ENCODE peak calls at places on chromosomes 5 and 9, in seven cellular contexts. One of them, this sample, is unnamed.

GRCh38 chr9:131337131-131337848 is 47.8 kb downstream of the PLPP7 start:
- DNase-seq in CD8-positive, alpha-beta T cell: no peak
- DNase-seq in epithelial cell of esophagus: no peak
- DNase-seq in endothelial cell of umbilical vein: no peak
- DNase-seq in effector memory CD4-positive, alpha-beta T cell: no peak
- DNase-seq in upper lobe of right lung: peak
- DNase-seq in BJ: no peak
- DNase-seq in this sample: no peak

GRCh38 chr5:318341-318897 is 3.1 kb upstream of the AHRR start:
- DNase-seq in epithelial cell of esophagus: peak
- DNase-seq in effector memory CD4-positive, alpha-beta T cell: no peak
- DNase-seq in upper lobe of right lung: peak
- DNase-seq in BJ: no peak
- DNase-seq in endothelial cell of umbilical vein: no peak
- DNase-seq in CD8-positive, alpha-beta T cell: no peak
- DNase-seq in this sample: no peak

GRCh38 chr9:72022846-72023245 is 37.6 kb downstream of the C9orf57 start:
- DNase-seq in upper lobe of right lung: no peak
- DNase-seq in endothelial cell of umbilical vein: no peak
- DNase-seq in epithelial cell of esophagus: peak
- DNase-seq in BJ: peak
- DNase-seq in effector memory CD4-positive, alpha-beta T cell: no peak
- DNase-seq in CD8-positive, alpha-beta T cell: no peak
- DNase-seq in this sample: peak

GRCh38 chr9:87122947-87123685 is 175.8 kb upstream of the GAS1 start:
- DNase-seq in upper lobe of right lung: no peak
- DNase-seq in endothelial cell of umbilical vein: peak
- DNase-seq in epithelial cell of esophagus: peak
- DNase-seq in effector memory CD4-positive, alpha-beta T cell: no peak
- DNase-seq in CD8-positive, alpha-beta T cell: no peak
- DNase-seq in BJ: peak
- DNase-seq in this sample: peak

GRCh38 chr5:107483625-107484024 is 187.1 kb downstream of the EFNA5 start:
- DNase-seq in BJ: no peak
- DNase-seq in upper lobe of right lung: no peak
- DNase-seq in effector memory CD4-positive, alpha-beta T cell: no peak
- DNase-seq in epithelial cell of esophagus: no peak
- DNase-seq in CD8-positive, alpha-beta T cell: no peak
- DNase-seq in endothelial cell of umbilical vein: no peak
- DNase-seq in this sample: no peak

GRCh38 chr5:159105318-159106053 is 5.8 kb upstream of the EBF1 start:
- DNase-seq in CD8-positive, alpha-beta T cell: no peak
- DNase-seq in endothelial cell of umbilical vein: no peak
- DNase-seq in epithelial cell of esophagus: no peak
- DNase-seq in BJ: no peak
- DNase-seq in effector memory CD4-positive, alpha-beta T cell: no peak
- DNase-seq in upper lobe of right lung: no peak
- DNase-seq in this sample: no peak

GRCh38 chr9:113911850-113912249 is 35.7 kb downstream of the ZNF618 start:
- DNase-seq in endothelial cell of umbilical vein: no peak
- DNase-seq in upper lobe of right lung: no peak
- DNase-seq in effector memory CD4-positive, alpha-beta T cell: no peak
- DNase-seq in BJ: no peak
- DNase-seq in epithelial cell of esophagus: peak
- DNase-seq in CD8-positive, alpha-beta T cell: no peak
- DNase-seq in this sample: no peak

GRCh38 chr5:137481596-137481995 is 17.5 kb downstream of the SPOCK1 start:
- DNase-seq in BJ: no peak
- DNase-seq in effector memory CD4-positive, alpha-beta T cell: no peak
- DNase-seq in endothelial cell of umbilical vein: no peak
- DNase-seq in epithelial cell of esophagus: peak
- DNase-seq in upper lobe of right lung: no peak
- DNase-seq in CD8-positive, alpha-beta T cell: no peak
- DNase-seq in this sample: no peak

GRCh38 chr5:141330299-141331080 is at the start of gene PCDHGA1:
- DNase-seq in CD8-positive, alpha-beta T cell: no peak
- DNase-seq in epithelial cell of esophagus: peak
- DNase-seq in BJ: no peak
- DNase-seq in endothelial cell of umbilical vein: peak
- DNase-seq in upper lobe of right lung: no peak
- DNase-seq in effector memory CD4-positive, alpha-beta T cell: peak
- DNase-seq in this sample: no peak

GRCh38 chr5:135112008-135112670 is 78.1 kb upstream of the PITX1 start:
- DNase-seq in CD8-positive, alpha-beta T cell: no peak
- DNase-seq in effector memory CD4-positive, alpha-beta T cell: no peak
- DNase-seq in endothelial cell of umbilical vein: no peak
- DNase-seq in upper lobe of right lung: peak
- DNase-seq in epithelial cell of esophagus: peak
- DNase-seq in BJ: no peak
- DNase-seq in this sample: no peak

GRCh38 chr5:56192246-56192645 is 40.9 kb downstream of the ANKRD55 start:
- DNase-seq in BJ: no peak
- DNase-seq in effector memory CD4-positive, alpha-beta T cell: no peak
- DNase-seq in CD8-positive, alpha-beta T cell: no peak
- DNase-seq in epithelial cell of esophagus: no peak
- DNase-seq in endothelial cell of umbilical vein: no peak
- DNase-seq in upper lobe of right lung: no peak
- DNase-seq in this sample: no peak

GRCh38 chr9:128340691-128341434 is 536 bp downstream of the SLC27A4 start:
- DNase-seq in CD8-positive, alpha-beta T cell: no peak
- DNase-seq in epithelial cell of esophagus: no peak
- DNase-seq in effector memory CD4-positive, alpha-beta T cell: no peak
- DNase-seq in BJ: no peak
- DNase-seq in upper lobe of right lung: no peak
- DNase-seq in endothelial cell of umbilical vein: peak
- DNase-seq in this sample: no peak

GRCh38 chr5:173626501-173626812 is 10.0 kb upstream of the BOD1 start:
- DNase-seq in CD8-positive, alpha-beta T cell: no peak
- DNase-seq in upper lobe of right lung: no peak
- DNase-seq in BJ: no peak
- DNase-seq in effector memory CD4-positive, alpha-beta T cell: no peak
- DNase-seq in epithelial cell of esophagus: no peak
- DNase-seq in endothelial cell of umbilical vein: no peak
- DNase-seq in this sample: no peak

GRCh38 chr9:73357607-73358006 is 205.9 kb downstream of the ANXA1 start:
- DNase-seq in epithelial cell of esophagus: no peak
- DNase-seq in effector memory CD4-positive, alpha-beta T cell: no peak
- DNase-seq in BJ: no peak
- DNase-seq in endothelial cell of umbilical vein: no peak
- DNase-seq in CD8-positive, alpha-beta T cell: no peak
- DNase-seq in upper lobe of right lung: no peak
- DNase-seq in this sample: no peak

GRCh38 chr5:149326611-149327010 is 18.7 kb upstream of the GRPEL2 start:
- DNase-seq in effector memory CD4-positive, alpha-beta T cell: no peak
- DNase-seq in epithelial cell of esophagus: no peak
- DNase-seq in BJ: no peak
- DNase-seq in upper lobe of right lung: no peak
- DNase-seq in endothelial cell of umbilical vein: peak
- DNase-seq in CD8-positive, alpha-beta T cell: no peak
- DNase-seq in this sample: no peak

GRCh38 chr5:143682788-143683419 is 129.1 kb upstream of the HMHB1 start:
- DNase-seq in upper lobe of right lung: no peak
- DNase-seq in effector memory CD4-positive, alpha-beta T cell: no peak
- DNase-seq in epithelial cell of esophagus: no peak
- DNase-seq in CD8-positive, alpha-beta T cell: no peak
- DNase-seq in BJ: no peak
- DNase-seq in endothelial cell of umbilical vein: no peak
- DNase-seq in this sample: no peak

GRCh38 chr9:121281614-121282291 is 13.8 kb downstream of the GSN start:
- DNase-seq in epithelial cell of esophagus: peak
- DNase-seq in effector memory CD4-positive, alpha-beta T cell: no peak
- DNase-seq in endothelial cell of umbilical vein: peak
- DNase-seq in BJ: no peak
- DNase-seq in upper lobe of right lung: peak
- DNase-seq in CD8-positive, alpha-beta T cell: no peak
- DNase-seq in this sample: no peak

GRCh38 chr9:118362596-118362995 is 658.4 kb downstream of the TLR4 start:
- DNase-seq in CD8-positive, alpha-beta T cell: no peak
- DNase-seq in epithelial cell of esophagus: no peak
- DNase-seq in effector memory CD4-positive, alpha-beta T cell: no peak
- DNase-seq in upper lobe of right lung: no peak
- DNase-seq in endothelial cell of umbilical vein: no peak
- DNase-seq in BJ: no peak
- DNase-seq in this sample: no peak

GRCh38 chr5:151126199-151126645 is 31.4 kb downstream of the ANXA6 start:
- DNase-seq in upper lobe of right lung: peak
- DNase-seq in epithelial cell of esophagus: peak
- DNase-seq in endothelial cell of umbilical vein: peak
- DNase-seq in CD8-positive, alpha-beta T cell: peak
- DNase-seq in effector memory CD4-positive, alpha-beta T cell: peak
- DNase-seq in BJ: no peak
- DNase-seq in this sample: no peak

GRCh38 chr9:28853487-28853886 is 1280.2 kb upstream of the C9orf72 start:
- DNase-seq in BJ: no peak
- DNase-seq in endothelial cell of umbilical vein: no peak
- DNase-seq in effector memory CD4-positive, alpha-beta T cell: no peak
- DNase-seq in upper lobe of right lung: no peak
- DNase-seq in epithelial cell of esophagus: no peak
- DNase-seq in CD8-positive, alpha-beta T cell: no peak
- DNase-seq in this sample: no peak

GRCh38 chr5:62256161-62257017 is 49.6 kb upstream of the KIF2A start:
- DNase-seq in CD8-positive, alpha-beta T cell: peak
- DNase-seq in endothelial cell of umbilical vein: peak
- DNase-seq in BJ: no peak
- DNase-seq in effector memory CD4-positive, alpha-beta T cell: no peak
- DNase-seq in upper lobe of right lung: no peak
- DNase-seq in epithelial cell of esophagus: no peak
- DNase-seq in this sample: no peak

GRCh38 chr9:1086517-1086916 is 36.4 kb downstream of the DMRT2 start:
- DNase-seq in CD8-positive, alpha-beta T cell: no peak
- DNase-seq in effector memory CD4-positive, alpha-beta T cell: no peak
- DNase-seq in BJ: no peak
- DNase-seq in endothelial cell of umbilical vein: no peak
- DNase-seq in upper lobe of right lung: no peak
- DNase-seq in epithelial cell of esophagus: no peak
- DNase-seq in this sample: no peak

GRCh38 chr9:1077616-1078015 is 27.5 kb downstream of the DMRT2 start:
- DNase-seq in effector memory CD4-positive, alpha-beta T cell: no peak
- DNase-seq in BJ: no peak
- DNase-seq in endothelial cell of umbilical vein: no peak
- DNase-seq in upper lobe of right lung: no peak
- DNase-seq in CD8-positive, alpha-beta T cell: no peak
- DNase-seq in epithelial cell of esophagus: no peak
- DNase-seq in this sample: no peak

GRCh38 chr9:1087120-1087881 is 37.1 kb downstream of the DMRT2 start:
- DNase-seq in epithelial cell of esophagus: no peak
- DNase-seq in CD8-positive, alpha-beta T cell: no peak
- DNase-seq in BJ: no peak
- DNase-seq in upper lobe of right lung: no peak
- DNase-seq in endothelial cell of umbilical vein: no peak
- DNase-seq in effector memory CD4-positive, alpha-beta T cell: no peak
- DNase-seq in this sample: no peak

GRCh38 chr9:1083325-1083913 is 33.3 kb downstream of the DMRT2 start:
- DNase-seq in upper lobe of right lung: no peak
- DNase-seq in effector memory CD4-positive, alpha-beta T cell: no peak
- DNase-seq in BJ: no peak
- DNase-seq in endothelial cell of umbilical vein: no peak
- DNase-seq in CD8-positive, alpha-beta T cell: no peak
- DNase-seq in epithelial cell of esophagus: peak
- DNase-seq in this sample: no peak
- H3K4me3 ChIP-seq in upper lobe of right lung: peak
- H3K4me3 ChIP-seq in effector memory CD4-positive, alpha-beta T cell: no peak
- H3K4me3 ChIP-seq in BJ: no peak
- H3K4me3 ChIP-seq in endothelial cell of umbilical vein: no peak
- H3K4me3 ChIP-seq in CD8-positive, alpha-beta T cell: no peak
- H3K4me3 ChIP-seq in epithelial cell of esophagus: peak
- H3K4me3 ChIP-seq in this sample: peak

GRCh38 chr5:88671808-88672499 is 211.0 kb downstream of the MEF2C start:
- DNase-seq in epithelial cell of esophagus: no peak
- DNase-seq in BJ: no peak
- DNase-seq in upper lobe of right lung: no peak
- DNase-seq in CD8-positive, alpha-beta T cell: no peak
- DNase-seq in effector memory CD4-positive, alpha-beta T cell: no peak
- DNase-seq in endothelial cell of umbilical vein: no peak
- DNase-seq in this sample: no peak
- H3K4me3 ChIP-seq in epithelial cell of esophagus: no peak
- H3K4me3 ChIP-seq in BJ: no peak
- H3K4me3 ChIP-seq in upper lobe of right lung: no peak
- H3K4me3 ChIP-seq in CD8-positive, alpha-beta T cell: no peak
- H3K4me3 ChIP-seq in effector memory CD4-positive, alpha-beta T cell: no peak
- H3K4me3 ChIP-seq in endothelial cell of umbilical vein: no peak
- H3K4me3 ChIP-seq in this sample: no peak

DNA sequence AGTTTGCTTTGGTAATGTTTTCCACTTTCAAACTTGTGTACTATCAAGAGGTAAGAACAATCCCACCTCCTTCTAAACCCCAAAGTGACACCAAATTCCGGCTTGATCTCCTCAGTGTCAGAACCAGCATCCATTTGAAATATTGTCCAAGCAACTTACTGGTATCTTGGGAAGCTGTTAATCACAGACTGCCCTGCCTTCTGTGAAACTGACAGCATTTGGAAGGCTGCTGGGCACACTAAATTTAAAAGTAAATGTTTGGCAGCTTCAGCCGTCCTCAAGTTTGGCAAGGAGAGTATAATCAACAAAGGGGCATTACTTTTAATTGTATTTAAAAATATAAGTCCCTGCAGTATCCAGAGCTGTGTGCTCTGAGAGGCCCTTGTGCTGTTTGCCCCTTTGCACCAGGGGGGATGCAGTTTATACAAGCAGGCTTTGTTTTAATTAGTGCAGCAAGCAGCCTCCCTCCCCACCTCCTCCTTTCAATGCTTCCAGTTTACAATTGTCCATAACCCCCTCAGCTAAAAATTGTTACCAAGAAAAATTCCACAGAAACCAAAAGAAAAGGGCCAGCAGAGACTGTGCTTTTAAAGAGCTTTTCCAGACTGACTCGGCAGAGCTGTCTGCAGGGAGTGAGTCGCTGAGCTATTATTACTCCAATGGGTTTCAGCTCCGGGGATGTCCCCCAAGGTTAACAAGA is 328.4 kb upstream of the MPDZ start:
- DNase-seq in effector memory CD4-positive, alpha-beta T cell: no peak
- DNase-seq in epithelial cell of esophagus: no peak
- DNase-seq in CD8-positive, alpha-beta T cell: no peak
- DNase-seq in endothelial cell of umbilical vein: peak
- DNase-seq in upper lobe of right lung: no peak
- DNase-seq in BJ: no peak
- DNase-seq in this sample: no peak
- H3K4me3 ChIP-seq in effector memory CD4-positive, alpha-beta T cell: no peak
- H3K4me3 ChIP-seq in epithelial cell of esophagus: no peak
- H3K4me3 ChIP-seq in CD8-positive, alpha-beta T cell: no peak
- H3K4me3 ChIP-seq in endothelial cell of umbilical vein: no peak
- H3K4me3 ChIP-seq in upper lobe of right lung: no peak
- H3K4me3 ChIP-seq in BJ: no peak
- H3K4me3 ChIP-seq in this sample: no peak

DNA sequence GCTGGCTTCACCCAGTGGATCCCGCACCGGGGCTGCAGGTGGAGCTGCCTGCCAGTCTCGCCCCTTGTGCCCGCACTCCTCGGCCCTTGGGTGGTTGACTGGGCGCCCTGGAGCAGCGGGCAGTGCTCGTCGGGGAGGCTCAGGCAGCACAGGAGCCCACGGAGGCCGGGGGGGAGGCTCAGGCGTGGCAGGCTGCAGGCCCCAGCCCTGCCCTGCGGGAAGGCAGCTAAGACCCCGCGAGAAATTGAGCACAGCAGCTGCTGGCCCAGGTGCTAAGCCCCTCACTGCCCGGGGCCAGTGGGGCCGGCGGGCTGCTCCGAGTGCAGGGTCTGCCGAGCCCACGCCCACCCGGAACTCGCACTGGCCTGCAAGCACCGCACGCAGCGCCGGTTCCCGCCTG is 3.7 kb upstream of the ADAMTS6 start:
- DNase-seq in epithelial cell of esophagus: no peak
- DNase-seq in CD8-positive, alpha-beta T cell: no peak
- DNase-seq in effector memory CD4-positive, alpha-beta T cell: no peak
- DNase-seq in endothelial cell of umbilical vein: no peak
- DNase-seq in upper lobe of right lung: no peak
- DNase-seq in BJ: no peak
- DNase-seq in this sample: no peak
- H3K4me3 ChIP-seq in epithelial cell of esophagus: no peak
- H3K4me3 ChIP-seq in CD8-positive, alpha-beta T cell: no peak
- H3K4me3 ChIP-seq in effector memory CD4-positive, alpha-beta T cell: no peak
- H3K4me3 ChIP-seq in endothelial cell of umbilical vein: no peak
- H3K4me3 ChIP-seq in upper lobe of right lung: no peak
- H3K4me3 ChIP-seq in BJ: no peak
- H3K4me3 ChIP-seq in this sample: no peak